ENCODE peak calls at places on chromosomes 7 and 10, in four cellular contexts. X, A, B and D are unnamed samples.

GRCh38 chr10:119668461-119668860 is 17.3 kb downstream of the BAG3 start:
- DNase-seq in X (no peak), A (no peak), B (no peak), D (no peak)

GRCh38 chr7:30304177-30304884 is 19.9 kb downstream of the ZNRF2 start:
- DNase-seq in B (no peak), A (no peak), X (no peak), D (no peak)

GRCh38 chr10:124744047-124744687 is at the start of gene FAM53B:
- DNase-seq in X (peak; percentile 82), B (peak; percentile 76), A (peak; percentile 85), D (peak; percentile 65)

GRCh38 chr10:103102195-103102594 is 90.9 kb downstream of the NT5C2 start:
- DNase-seq in X (no peak), B (no peak), A (no peak), D (no peak)

GRCh38 chr10:96665306-96665705 is 55.0 kb downstream of the PIK3AP1 start:
- DNase-seq in X (no peak), B (no peak), A (no peak), D (no peak)

GRCh38 chr7:14900051-14900450 is 2.5 kb downstream of the DGKB start:
- DNase-seq in B (peak; percentile 14), X (no peak), A (no peak), D (no peak)

GRCh38 chr10:79061441-79062315 is 7.1 kb upstream of the ZMIZ1 start:
- DNase-seq in B (no peak), X (no peak), A (peak; percentile 45), D (no peak)

GRCh38 chr10:127148066-127148932 is 48.1 kb downstream of the INSYN2A start:
- DNase-seq in A (no peak), X (no peak), B (peak; percentile 88), D (no peak)

GRCh38 chr7:137007001-137007725 is 138.7 kb downstream of the CHRM2 start:
- DNase-seq in A (no peak), X (no peak), B (peak; percentile 10), D (no peak)

GRCh38 chr10:7107287-7107686 is 303.5 kb downstream of the SFMBT2 start:
- DNase-seq in B (no peak), X (no peak), A (no peak), D (no peak)

GRCh38 chr7:51261117-51261835 is 55.3 kb downstream of the COBL start:
- DNase-seq in X (no peak), A (no peak), B (no peak), D (peak; percentile 50)

GRCh38 chr7:95986136-95986535 is 213.8 kb downstream of the DYNC1I1 start:
- DNase-seq in X (no peak), B (no peak), A (no peak), D (peak; percentile 22)

GRCh38 chr10:25026463-25026862 is 10.1 kb downstream of the THNSL1 start:
- DNase-seq in B (peak; percentile 34), A (peak; percentile 57), X (no peak), D (no peak)

GRCh38 chr10:99394761-99395386 is 35.5 kb downstream of the GOT1 start:
- DNase-seq in B (peak; percentile 36), A (no peak), X (no peak), D (no peak)

GRCh38 chr10:80453715-80454525 is at the start of gene TSPAN14:
- DNase-seq in B (peak; percentile 71), X (peak; percentile 80), A (peak; percentile 68), D (peak; percentile 34)

GRCh38 chr7:55086413-55087201 is 67.8 kb downstream of the EGFR start:
- DNase-seq in X (no peak), A (peak; percentile 17), B (peak; percentile 78), D (no peak)

GRCh38 chr10:110529596-110530011 is 31.9 kb downstream of the DUSP5 start:
- DNase-seq in B (no peak), A (no peak), X (peak; percentile 55), D (no peak)

GRCh38 chr10:69902835-69903535 is 101.3 kb downstream of the COL13A1 start:
- DNase-seq in X (no peak), A (no peak), B (no peak), D (peak; percentile 66)

GRCh38 chr10:47357911-47358310 is 9.7 kb downstream of the RBP3 start:
- DNase-seq in X (no peak), B (no peak), A (no peak), D (no peak)